ENCODE peak calls at places on chromosomes 4 and X, in nine cellular contexts. I is naive thymus-derived CD4-positive, alpha-beta T cell; P is heart left ventricle; Q is stomach; C is spleen; X is SK-N-SH; J is brain microvascular endothelial cell; M is left ventricle myocardium inferior; U is A549. E is an unnamed sample.

GRCh38 chrX:49186125-49187027 is at the start of gene PRICKLE3:
- DNase-seq in I (peak; percentile 57), P (peak; percentile 87), Q (peak; percentile 86), C (peak; percentile 96), X (no peak), J (peak; percentile 22), M (peak; percentile 85), U (peak; percentile 84), E (peak; percentile 86)

GRCh38 chrX:54659547-54659946 is 129.5 kb downstream of the GNL3L start:
- DNase-seq in I (no peak), P (no peak), Q (no peak), C (no peak), X (no peak), J (no peak), M (no peak), U (no peak), E (no peak)

GRCh38 chr4:126708716-126709115 is 924.0 kb upstream of the INTU start:
- DNase-seq in I (no peak), P (no peak), Q (no peak), C (no peak), X (no peak), J (no peak), M (no peak), U (no peak), E (no peak)

GRCh38 chr4:99945718-99946345 is 586 bp downstream of the DNAJB14 start:
- DNase-seq in I (no peak), P (no peak), Q (peak; percentile 26), C (no peak), X (peak; percentile 68), J (no peak), M (no peak), U (peak; percentile 14), E (no peak)

GRCh38 chrX:103356023-103356798 is at the start of gene TCEAL9:
- DNase-seq in I (no peak), P (peak; percentile 69), Q (peak; percentile 50), C (no peak), X (peak; percentile 71), J (peak; percentile 65), M (peak; percentile 42), U (peak; percentile 74), E (peak; percentile 78)

GRCh38 chr4:15778742-15779231 is 659 bp downstream of the CD38 start:
- DNase-seq in I (peak; percentile 38), P (peak; percentile 35), Q (no peak), C (peak; percentile 91), X (no peak), J (peak; percentile 28), M (peak; percentile 39), U (peak; percentile 41), E (peak; percentile 53)

GRCh38 chr4:99028187-99028586 is 32.7 kb downstream of the METAP1 start:
- DNase-seq in I (no peak), P (no peak), Q (no peak), C (no peak), X (no peak), J (no peak), M (no peak), U (no peak), E (no peak)

GRCh38 chr4:23235613-23236390 is 543.1 kb downstream of the GBA3 start:
- DNase-seq in I (no peak), P (no peak), Q (no peak), C (no peak), X (no peak), J (no peak), M (no peak), U (no peak), E (no peak)

GRCh38 chr4:18025263-18025662 is 3.7 kb upstream of the LCORL start:
- DNase-seq in I (no peak), P (no peak), Q (no peak), C (no peak), X (no peak), J (no peak), M (no peak), U (no peak), E (no peak)

GRCh38 chr4:108794136-108794535 is 31.3 kb upstream of the ETNPPL start:
- DNase-seq in I (no peak), P (no peak), Q (no peak), C (no peak), X (no peak), J (peak; percentile 35), M (no peak), U (no peak), E (no peak)

GRCh38 chrX:38636949-38637819 is 75.8 kb downstream of the TSPAN7 start:
- DNase-seq in I (no peak), P (peak; percentile 26), Q (peak; percentile 34), C (no peak), X (no peak), J (no peak), M (no peak), U (no peak), E (no peak)

GRCh38 chr4:170374770-170375169 is 285.0 kb upstream of the AADAT start:
- DNase-seq in I (no peak), P (no peak), Q (no peak), C (no peak), X (peak; percentile 24), J (peak; percentile 12), M (no peak), U (peak; percentile 33), E (no peak)

GRCh38 chr4:54165438-54165837 is 63.7 kb upstream of the PDGFRA start:
- DNase-seq in I (no peak), P (no peak), Q (no peak), C (no peak), X (no peak), J (peak; percentile 88), M (no peak), U (no peak), E (no peak)

GRCh38 chr4:149708513-149709175 is 107.0 kb downstream of the IQCM start:
- DNase-seq in I (no peak), P (no peak), Q (no peak), C (no peak), X (no peak), J (no peak), M (no peak), U (no peak), E (no peak)

GRCh38 chr4:127708985-127709384 is 21.2 kb upstream of the SLC25A31 start:
- DNase-seq in I (no peak), P (peak; percentile 49), Q (peak; percentile 42), C (no peak), X (no peak), J (peak; percentile 94), M (no peak), U (peak; percentile 59), E (peak; percentile 15)

DNA sequence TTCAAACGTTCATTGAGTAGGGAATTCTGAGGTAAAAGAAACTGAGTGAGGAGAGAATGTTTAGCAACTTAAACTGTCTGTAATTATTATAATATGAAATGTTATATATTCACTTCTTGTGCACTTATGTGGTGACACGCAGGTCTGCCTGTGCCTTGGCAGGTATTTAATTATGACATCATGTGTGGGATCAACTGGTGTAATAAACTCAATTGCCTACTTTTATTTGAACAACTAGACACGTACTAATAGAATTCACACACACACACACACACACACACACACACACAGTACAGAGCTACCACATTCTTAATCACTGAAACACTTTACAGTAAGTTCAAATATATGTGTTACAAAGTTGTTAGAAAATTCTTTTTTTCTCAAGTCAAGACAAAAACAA is 20.7 kb upstream of the SLC25A31 start:
- DNase-seq in I (no peak), P (no peak), Q (no peak), C (no peak), X (no peak), J (peak; percentile 67), M (no peak), U (no peak), E (no peak)
- H3K27ac ChIP-seq in I (no peak overlapping the region), P (no peak overlapping the region), Q (no peak overlapping the region), C (no peak overlapping the region), X (peak overlapping the region; percentile 17), J (peak overlapping the region; percentile 61), M (no peak overlapping the region), U (peak overlapping the region; percentile 58), E (no peak overlapping the region)

DNA sequence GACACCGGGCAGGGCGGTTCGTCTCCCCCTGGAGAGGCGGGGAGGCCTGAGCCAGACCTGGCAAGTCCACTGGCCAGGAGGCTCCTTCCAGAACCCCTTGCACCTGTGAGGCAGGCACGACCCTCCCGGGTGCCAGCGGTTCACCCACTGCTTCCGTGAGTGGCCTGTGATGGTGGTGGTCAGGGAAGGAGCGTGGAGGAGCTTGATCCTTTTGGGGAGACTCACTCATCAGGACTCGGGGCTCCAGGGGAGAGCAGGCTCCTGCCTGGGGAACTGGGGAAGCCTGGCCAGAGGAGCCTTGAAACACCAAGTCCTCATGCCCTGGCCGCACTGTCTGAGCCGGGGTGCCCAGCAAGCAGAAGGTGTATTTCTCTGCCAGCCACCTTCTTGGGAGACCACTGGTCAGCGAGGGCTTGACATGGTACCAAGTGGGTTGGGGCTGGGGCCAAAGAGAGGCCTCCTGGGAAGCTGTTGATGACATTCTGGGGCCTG is 860 bp downstream of the FAM50A start:
- DNase-seq in I (no peak), P (no peak), Q (no peak), C (peak; percentile 79), X (no peak), J (no peak), M (no peak), U (no peak), E (no peak)
- H3K4me3 ChIP-seq in I (peak overlapping the region; percentile 55), P (peak overlapping the region; percentile 72), Q (peak overlapping the region; percentile 59), C (peak overlapping the region; percentile 44), X (peak overlapping the region; percentile 59), J (peak overlapping the region; percentile 62), M (peak overlapping the region; percentile 75), U (peak overlapping the region; percentile 99), E (peak overlapping the region; percentile 53)

DNA sequence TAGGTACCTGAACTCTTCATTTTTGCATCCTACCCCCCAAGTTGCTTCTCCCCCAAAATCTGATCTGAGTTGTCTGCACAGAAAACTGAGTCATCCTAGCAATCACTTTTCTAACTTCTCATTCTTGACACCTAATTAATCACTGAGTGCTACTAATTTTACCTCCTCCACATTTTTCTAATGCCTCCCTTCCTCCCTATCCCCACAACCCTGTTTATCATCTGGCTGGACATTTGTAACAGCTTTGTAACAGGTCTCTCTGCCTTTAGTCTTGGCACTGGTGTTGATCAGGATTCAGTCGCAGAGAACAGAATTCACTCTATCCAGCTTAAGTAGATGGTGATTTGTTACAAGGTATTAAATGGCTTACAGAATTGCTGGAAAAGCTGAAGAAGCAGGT is 303.9 kb upstream of the GATB start:
- DNase-seq in I (no peak), P (no peak), Q (no peak), C (no peak), X (no peak), J (no peak), M (no peak), U (no peak), E (no peak)
- H3K27ac ChIP-seq in I (no peak overlapping the region), P (no peak overlapping the region), Q (no peak overlapping the region), C (no peak overlapping the region), X (no peak overlapping the region), J (no peak overlapping the region), M (peak overlapping the region; percentile 36), U (no peak overlapping the region), E (peak overlapping the region; percentile 9)

DNA sequence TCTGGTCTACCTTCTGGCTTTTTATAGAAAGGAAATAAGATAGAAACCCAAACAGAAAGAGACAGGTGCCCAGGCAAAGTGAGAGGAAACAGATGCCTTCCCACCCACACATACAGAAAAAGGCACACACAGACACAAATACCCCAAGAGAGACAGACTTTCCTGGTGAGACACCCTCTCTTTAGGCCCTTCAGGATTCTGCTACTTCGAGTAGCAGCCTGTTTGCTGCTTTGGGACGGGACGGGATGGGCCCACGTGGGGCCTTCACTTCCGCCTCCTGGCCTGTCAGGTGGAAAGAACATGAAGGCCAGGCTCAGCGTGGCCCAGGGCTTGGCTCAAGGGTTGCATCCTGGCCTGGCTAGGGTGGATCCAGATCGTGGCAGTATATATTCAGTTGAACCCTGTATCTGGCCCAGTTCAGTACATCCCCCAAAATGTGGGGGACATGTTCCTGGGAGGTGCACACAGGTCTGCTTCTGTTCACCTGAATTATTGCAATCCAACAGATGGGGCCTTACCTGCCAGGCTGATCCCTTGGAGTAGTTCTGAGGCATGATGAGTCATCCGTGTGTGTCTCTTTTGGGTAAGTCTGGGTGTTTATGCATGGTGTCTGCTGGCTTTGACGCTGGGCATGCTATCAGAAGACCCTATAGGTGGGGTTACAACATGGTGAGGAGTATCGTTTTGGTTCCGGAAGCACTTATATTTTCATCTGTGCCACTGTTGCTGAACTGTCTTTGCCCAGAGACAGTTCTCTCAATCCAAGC is 2.4 kb downstream of the ZNF275 start:
- DNase-seq in I (no peak), P (no peak), Q (no peak), C (peak; percentile 77), X (no peak), J (no peak), M (no peak), U (no peak), E (no peak)
- H3K4me3 ChIP-seq in I (no peak overlapping the region), P (no peak overlapping the region), Q (no peak overlapping the region), C (no peak overlapping the region), X (no peak overlapping the region), J (no peak overlapping the region), M (no peak overlapping the region), U (no peak overlapping the region), E (no peak overlapping the region)

E was measured in heart right ventricle.